ENCODE peak calls at places on chromosomes 4 and X, in six cellular contexts. Q is upper lobe of left lung, C is stomach, T is suprapubic skin, H is sigmoid colon, J is GM12891. V is an unnamed sample.

GRCh38 chrX:54178100-54178940 is 4.7 kb downstream of the FAM120C start:
- DNase-seq in Q (no peak), C (no peak), T (no peak), H (no peak), J (no peak), V (no peak)

GRCh38 chr4:133148690-133149363 is at the start of gene PCDH10:
- DNase-seq in Q (peak; percentile 71), C (peak; percentile 65), T (peak; percentile 84), H (peak; percentile 94), J (peak; percentile 25), V (peak; percentile 83)

GRCh38 chr4:123443401-123444297 is 47.1 kb downstream of the SPRY1 start:
- DNase-seq in Q (peak; percentile 28), C (no peak), T (no peak), H (no peak), J (no peak), V (no peak)

GRCh38 chr4:115360441-115360840 is 247.0 kb upstream of the NDST4 start:
- DNase-seq in Q (no peak), C (no peak), T (no peak), H (no peak), J (no peak), V (no peak)

GRCh38 chr4:88143504-88143903 is 14.9 kb downstream of the ABCG2 start:
- DNase-seq in Q (no peak), C (no peak), T (no peak), H (no peak), J (no peak), V (no peak)

GRCh38 chrX:41452972-41453371 is 5.8 kb downstream of the NYX start:
- DNase-seq in Q (no peak), C (no peak), T (no peak), H (no peak), J (no peak), V (no peak)

GRCh38 chr4:10161146-10161545 is 44.5 kb upstream of the WDR1 start:
- DNase-seq in Q (no peak), C (no peak), T (no peak), H (no peak), J (no peak), V (no peak)

GRCh38 chr4:77209012-77209411 is 52.0 kb downstream of the CCNG2 start:
- DNase-seq in Q (no peak), C (no peak), T (no peak), H (no peak), J (no peak), V (no peak)

GRCh38 chr4:177448850-177449249 is 6.6 kb upstream of the AGA start:
- DNase-seq in Q (no peak), C (no peak), T (no peak), H (no peak), J (no peak), V (no peak)

GRCh38 chrX:100085851-100086250 is 324.2 kb downstream of the PCDH19 start:
- DNase-seq in Q (no peak), C (no peak), T (no peak), H (no peak), J (no peak), V (no peak)

GRCh38 chrX:134738986-134739744 is 80.9 kb upstream of the PLAC1 start:
- DNase-seq in Q (no peak), C (no peak), T (no peak), H (no peak), J (no peak), V (no peak)

GRCh38 chrX:119025900-119026299 is 46.9 kb upstream of the CT47C1 start:
- DNase-seq in Q (no peak), C (no peak), T (no peak), H (no peak), J (no peak), V (no peak)

GRCh38 chrX:119036369-119037029 is 36.3 kb upstream of the CT47C1 start:
- DNase-seq in Q (no peak), C (no peak), T (no peak), H (no peak), J (no peak), V (no peak)

GRCh38 chrX:119028733-119029110 is 44.1 kb upstream of the CT47C1 start:
- DNase-seq in Q (no peak), C (no peak), T (no peak), H (no peak), J (no peak), V (no peak)

DNA sequence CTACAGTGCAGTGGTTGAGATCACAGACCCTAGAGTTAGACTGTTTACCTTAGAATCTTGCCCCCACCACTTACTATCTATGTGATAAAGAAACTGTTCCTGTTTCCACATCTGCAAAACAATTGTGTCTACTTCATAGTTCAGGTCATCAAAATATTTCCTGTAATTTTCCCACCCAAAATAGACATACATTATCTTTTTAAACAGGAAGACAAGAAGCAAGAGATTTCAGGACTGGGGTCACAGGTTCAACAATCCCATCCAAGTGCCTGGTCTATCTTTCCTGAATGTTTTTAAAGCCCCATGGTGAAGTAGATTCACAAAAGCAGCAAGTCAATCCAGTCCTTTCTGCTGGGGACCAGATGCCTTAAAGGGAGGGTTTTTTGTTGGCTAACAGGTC is 41.8 kb upstream of the CT47C1 start:
- DNase-seq in Q (no peak), C (no peak), T (no peak), H (no peak), J (no peak), V (no peak)
- TF ChIP-seq POLR2AphosphoS5 in Q (no peak), C (no peak), T (no peak), H (no peak), J (no peak), V (no peak)

GRCh38 chr4:80011636-80012236 is 61.3 kb downstream of the ANTXR2 start:
- DNase-seq in Q (no peak), C (no peak), T (no peak), H (no peak), J (no peak), V (no peak)
- TF ChIP-seq POLR2AphosphoS5 in Q (no peak), C (no peak), T (no peak), H (peak; percentile 12), J (no peak), V (no peak)

GRCh38 chr4:26558166-26558895 is 25.6 kb upstream of the TBC1D19 start:
- DNase-seq in Q (no peak), C (no peak), T (no peak), H (no peak), J (no peak), V (no peak)

GRCh38 chr4:26557164-26557563 is 26.7 kb upstream of the TBC1D19 start:
- DNase-seq in Q (no peak), C (no peak), T (no peak), H (no peak), J (no peak), V (no peak)
- TF ChIP-seq POLR2AphosphoS5 in Q (no peak), C (no peak), T (no peak), H (no peak), J (no peak), V (no peak)

GRCh38 chrX:39856472-39857121 is 241.2 kb downstream of the BCOR start:
- DNase-seq in Q (no peak), C (peak; percentile 56), T (no peak), H (no peak), J (no peak), V (no peak)
- TF ChIP-seq POLR2AphosphoS5 in Q (no peak), C (no peak), T (no peak), H (no peak), J (no peak), V (no peak)

GRCh38 chrX:56000729-56001128 is 231.4 kb upstream of the KLF8 start:
- DNase-seq in Q (no peak), C (no peak), T (no peak), H (no peak), J (no peak), V (no peak)
- TF ChIP-seq POLR2AphosphoS5 in Q (no peak), C (no peak), T (no peak), H (no peak), J (no peak), V (no peak)

DNA sequence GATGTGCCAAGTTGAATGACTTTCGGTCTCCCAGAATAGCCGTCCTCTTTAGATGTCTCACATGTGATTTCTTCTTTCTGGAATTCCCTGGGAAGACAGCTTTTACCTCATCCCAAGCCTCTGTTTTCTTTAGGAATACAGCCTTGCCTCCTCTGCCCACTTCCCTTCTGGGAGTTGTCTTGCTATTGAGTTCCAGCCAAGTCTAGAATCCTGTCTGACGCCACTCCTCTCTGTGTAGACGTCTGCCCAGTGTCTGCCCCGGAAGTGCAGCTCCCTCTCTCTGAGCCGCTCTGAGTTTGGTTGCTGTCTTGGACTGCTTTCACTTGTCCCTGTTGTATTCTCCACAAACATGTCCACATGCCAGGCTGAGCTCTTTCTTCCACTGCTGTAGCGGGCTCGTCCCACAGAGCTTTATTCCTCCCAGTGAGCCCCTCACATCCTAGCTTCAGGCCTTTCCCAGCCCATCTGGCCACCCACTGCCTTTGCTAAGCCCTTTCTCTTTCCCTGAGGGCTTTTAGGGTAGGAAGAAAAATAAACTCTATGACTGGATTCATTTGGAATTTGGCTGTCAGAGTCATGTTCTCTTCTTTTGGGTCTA is 9.0 kb upstream of the IGFBP7 start:
- DNase-seq in Q (no peak), C (no peak), T (peak; percentile 73), H (peak; percentile 92), J (no peak), V (no peak)
- TF ChIP-seq POLR2AphosphoS5 in Q (peak; percentile 50), C (peak; percentile 40), T (no peak), H (peak; percentile 70), J (no peak), V (no peak)

GRCh38 chr4:155758500-155759371 is at the start of gene GUCY1B1:
- DNase-seq in Q (peak; percentile 95), C (peak; percentile 81), T (peak; percentile 94), H (peak; percentile 98), J (peak; percentile 70), V (peak; percentile 83)
- TF ChIP-seq POLR2AphosphoS5 in Q (peak; percentile 61), C (no peak), T (no peak), H (peak; percentile 89), J (no peak), V (peak; percentile 24)

V was measured in breast epithelium.